ENCODE peak calls at places on chromosomes 16 and 17, in seven cellular contexts. N is amygdala; V is NCI-H446; T is aorta; Z is BJ; E is stimulated activated CD4-positive, alpha-beta T cell treated with anti-CD3 and anti-CD28 coated beads, Interleukin-2, amount 100 ng/mL, for 24 hours; F is HTR-8/SVneo. H is an unnamed sample.

GRCh38 chr17:77959216-77959925 is 868 bp downstream of the TNRC6C start:
- DNase-seq in N (no peak), V (no peak), T (no peak), Z (no peak), E (peak), F (no peak), H (peak)

GRCh38 chr16:57981636-57982035 is 10.7 kb upstream of the CNGB1 start:
- DNase-seq in N (no peak), V (no peak), T (no peak), Z (no peak), E (no peak), F (no peak), H (no peak)

GRCh38 chr17:66975614-66976378 is 11.3 kb downstream of the CACNG4 start:
- DNase-seq in N (no peak), V (peak), T (no peak), Z (no peak), E (peak), F (peak), H (no peak)

GRCh38 chr17:70405492-70406220 is 236.3 kb downstream of the KCNJ2 start:
- DNase-seq in N (no peak), V (peak), T (no peak), Z (peak), E (no peak), F (peak), H (no peak)

GRCh38 chr16:56871172-56871593 is 6.2 kb downstream of the SLC12A3 start:
- DNase-seq in N (no peak), V (no peak), T (peak), Z (no peak), E (no peak), F (peak), H (no peak)

GRCh38 chr16:30743690-30744089 is 4.5 kb upstream of the PHKG2 start:
- DNase-seq in N (no peak), V (no peak), T (no peak), Z (no peak), E (no peak), F (no peak), H (no peak)

GRCh38 chr17:40399185-40399584 is 18.5 kb downstream of the TOP2A start:
- DNase-seq in N (no peak), V (peak), T (no peak), Z (peak), E (no peak), F (peak), H (no peak)

GRCh38 chr16:5001986-5002385 is 31.7 kb downstream of the NAGPA start:
- DNase-seq in N (no peak), V (no peak), T (no peak), Z (no peak), E (no peak), F (no peak), H (no peak)

GRCh38 chr17:80720624-80721577 is 176.3 kb downstream of the RPTOR start:
- DNase-seq in N (no peak), V (no peak), T (no peak), Z (no peak), E (peak), F (no peak), H (peak)

GRCh38 chr16:21608647-21609328 is 9.4 kb downstream of the METTL9 start:
- DNase-seq in N (no peak), V (no peak), T (no peak), Z (no peak), E (no peak), F (no peak), H (no peak)

GRCh38 chr16:22191966-22192260 is 14.2 kb upstream of the EEF2K start:
- DNase-seq in N (no peak), V (peak), T (no peak), Z (no peak), E (peak), F (no peak), H (no peak)

GRCh38 chr17:82110298-82110697 is 12.3 kb upstream of the FASN start:
- DNase-seq in N (no peak), V (no peak), T (no peak), Z (no peak), E (no peak), F (no peak), H (no peak)

GRCh38 chr17:80262775-80263244 is 2.2 kb downstream of the RNF213 start:
- DNase-seq in N (no peak), V (no peak), T (no peak), Z (no peak), E (no peak), F (no peak), H (no peak)

GRCh38 chr17:31275126-31275525 is 21.9 kb downstream of the OMG start:
- DNase-seq in N (no peak), V (no peak), T (no peak), Z (no peak), E (no peak), F (no peak), H (no peak)

GRCh38 chr16:57786632-57787518 is 15.4 kb downstream of the KIFC3 start:
- DNase-seq in N (no peak), V (no peak), T (no peak), Z (no peak), E (no peak), F (no peak), H (no peak)

GRCh38 chr17:63639125-63639524 is 16.9 kb downstream of the MAP3K3 start:
- DNase-seq in N (no peak), V (no peak), T (no peak), Z (no peak), E (no peak), F (no peak), H (no peak)

GRCh38 chr16:83533193-83533592 is 274.6 kb upstream of the HSBP1 start:
- DNase-seq in N (no peak), V (no peak), T (no peak), Z (no peak), E (no peak), F (peak), H (no peak)

GRCh38 chr16:57316390-57317017 is 32.0 kb upstream of the PLLP start:
- DNase-seq in N (no peak), V (no peak), T (peak), Z (peak), E (no peak), F (no peak), H (no peak)

GRCh38 chr17:17090642-17091103 is 48.4 kb downstream of the MPRIP start:
- DNase-seq in N (no peak), V (no peak), T (peak), Z (no peak), E (no peak), F (no peak), H (no peak)

GRCh38 chr16:80948886-80949502 is 57.7 kb downstream of the CMC2 start:
- DNase-seq in N (no peak), V (peak), T (peak), Z (no peak), E (peak), F (peak), H (peak)

GRCh38 chr16:20673882-20674683 is 23.4 kb downstream of the ACSM1 start:
- DNase-seq in N (no peak), V (no peak), T (no peak), Z (no peak), E (no peak), F (no peak), H (no peak)

GRCh38 chr17:48970224-48970623 is 1.8 kb upstream of the GIP start:
- DNase-seq in N (no peak), V (peak), T (no peak), Z (no peak), E (no peak), F (no peak), H (no peak)

GRCh38 chr17:32570081-32570396 is 83.2 kb downstream of the CDK5R1 start:
- DNase-seq in N (no peak), V (no peak), T (no peak), Z (no peak), E (no peak), F (no peak), H (no peak)

GRCh38 chr16:54069601-54070239 is 216.9 kb downstream of the IRX3 start:
- DNase-seq in N (no peak), V (no peak), T (no peak), Z (no peak), E (no peak), F (no peak), H (no peak)

GRCh38 chr17:2511462-2512369 is at the start of gene METTL16:
- DNase-seq in N (peak), V (peak), T (peak), Z (peak), E (peak), F (peak), H (peak)

GRCh38 chr17:56309897-56310296 is 156.6 kb downstream of the ANKFN1 start:
- DNase-seq in N (no peak), V (no peak), T (no peak), Z (no peak), E (no peak), F (no peak), H (no peak)

GRCh38 chr17:42519546-42520444 is 16.2 kb upstream of the NAGLU start:
- DNase-seq in N (peak), V (peak), T (peak), Z (peak), E (no peak), F (peak), H (no peak)

GRCh38 chr17:48711128-48711527 is 11.2 kb downstream of the PRAC1 start:
- DNase-seq in N (no peak), V (no peak), T (no peak), Z (no peak), E (no peak), F (no peak), H (no peak)

GRCh38 chr17:42179911-42180410 is 981 bp downstream of the KCNH4 start:
- DNase-seq in N (no peak), V (peak), T (no peak), Z (no peak), E (peak), F (peak), H (no peak)

GRCh38 chr16:4775005-4775404 is 8.0 kb upstream of the ZNF500 start:
- DNase-seq in N (no peak), V (no peak), T (no peak), Z (no peak), E (no peak), F (no peak), H (no peak)

GRCh38 chr16:68416057-68417046 is 32.0 kb downstream of the SMPD3 start:
- DNase-seq in N (no peak), V (no peak), T (no peak), Z (no peak), E (no peak), F (no peak), H (no peak)

GRCh38 chr17:78257810-78258322 is 26.4 kb downstream of the TMEM235 start:
- DNase-seq in N (no peak), V (no peak), T (peak), Z (no peak), E (peak), F (no peak), H (no peak)

GRCh38 chr17:29238133-29238850 is 8.4 kb upstream of the CRYBA1 start:
- DNase-seq in N (no peak), V (no peak), T (no peak), Z (no peak), E (no peak), F (no peak), H (no peak)

GRCh38 chr16:86511317-86512161 is 1.2 kb downstream of the FOXF1 start:
- DNase-seq in N (no peak), V (no peak), T (no peak), Z (no peak), E (no peak), F (no peak), H (no peak)

GRCh38 chr17:31830971-31831755 is 27.9 kb downstream of the COPRS start:
- DNase-seq in N (no peak), V (no peak), T (no peak), Z (no peak), E (no peak), F (no peak), H (no peak)

H was measured in activated CD8-positive, alpha-beta memory T cell treated with anti-CD3 and anti-CD28 coated beads, Interleukin-2, amount 50 U/mL, for 4 hours.